ENCODE peak calls at places on chromosomes 16 and 17, in nine cellular contexts. C, Y, B, L, S, W, N, R and I are unnamed samples.
A peak's percentile ranks its signal among the peaks of the same experiment; 100 is the strongest.

GRCh38 chr16:4290236-4290830 is 17.5 kb upstream of the TFAP4 start:
- DNase-seq in C (no peak), Y (no peak), B (peak; percentile 61), L (peak; percentile 71), S (no peak), W (no peak), N (no peak), R (peak; percentile 95), I (no peak)

GRCh38 chr17:34615326-34615725 is 35.9 kb downstream of the TMEM132E start:
- DNase-seq in C (no peak), Y (no peak), B (no peak), L (no peak), S (no peak), W (no peak), N (no peak), R (no peak), I (no peak)

GRCh38 chr16:6643083-6643686 is 689.5 kb upstream of the RBFOX1 start:
- DNase-seq in C (peak; percentile 55), Y (peak; percentile 53), B (peak; percentile 56), L (peak; percentile 39), S (peak; percentile 1), W (peak; percentile 4), N (no peak), R (peak; percentile 54), I (no peak)

GRCh38 chr16:55566432-55567175 is at the start of gene CAPNS2:
- DNase-seq in C (no peak), Y (no peak), B (no peak), L (no peak), S (no peak), W (no peak), N (no peak), R (peak; percentile 67), I (no peak)

GRCh38 chr17:63696381-63696961 is 3.5 kb downstream of the LIMD2 start:
- DNase-seq in C (no peak), Y (peak; percentile 72), B (no peak), L (no peak), S (no peak), W (peak; percentile 73), N (peak; percentile 46), R (peak; percentile 13), I (peak; percentile 70)

GRCh38 chr17:63997341-63998048 is 656 bp upstream of the PRR29 start:
- DNase-seq in C (no peak), Y (no peak), B (no peak), L (no peak), S (no peak), W (no peak), N (no peak), R (no peak), I (no peak)

GRCh38 chr17:15261818-15262290 is 3.3 kb downstream of the PMP22 start:
- DNase-seq in C (no peak), Y (no peak), B (no peak), L (no peak), S (no peak), W (peak; percentile 29), N (no peak), R (no peak), I (peak; percentile 31)

GRCh38 chr16:719815-720506 is 985 bp upstream of the ANTKMT start:
- DNase-seq in C (no peak), Y (no peak), B (no peak), L (peak; percentile 58), S (no peak), W (no peak), N (no peak), R (peak; percentile 41), I (no peak)

GRCh38 chr16:31083081-31083480 is 5.7 kb downstream of the PRSS53 start:
- DNase-seq in C (no peak), Y (no peak), B (peak; percentile 3), L (no peak), S (no peak), W (no peak), N (no peak), R (no peak), I (no peak)

GRCh38 chr16:88700636-88701482 is 5.3 kb downstream of the RNF166 start:
- DNase-seq in C (no peak), Y (peak; percentile 99), B (peak; percentile 38), L (no peak), S (peak; percentile 46), W (no peak), N (peak; percentile 89), R (peak; percentile 40), I (peak; percentile 95)

GRCh38 chr17:7552621-7553051 is 3.8 kb downstream of the TNFSF12 start:
- DNase-seq in C (no peak), Y (peak; percentile 81), B (no peak), L (no peak), S (no peak), W (no peak), N (no peak), R (no peak), I (peak; percentile 82)

GRCh38 chr16:56866955-56867830 is 2.2 kb downstream of the SLC12A3 start:
- DNase-seq in C (no peak), Y (peak; percentile 56), B (peak; percentile 77), L (peak; percentile 49), S (no peak), W (peak; percentile 52), N (no peak), R (peak; percentile 48), I (peak; percentile 59)

GRCh38 chr16:72856797-72857196 is 191.1 kb downstream of the ZFHX3 start:
- DNase-seq in C (peak; percentile 49), Y (no peak), B (peak; percentile 32), L (no peak), S (no peak), W (peak; percentile 81), N (no peak), R (peak; percentile 7), I (peak; percentile 64)

GRCh38 chr16:7316266-7316888 is 16.3 kb upstream of the RBFOX1 start:
- DNase-seq in C (no peak), Y (no peak), B (peak; percentile 8), L (no peak), S (no peak), W (no peak), N (no peak), R (no peak), I (no peak)

GRCh38 chr17:16322636-16323035 is 30.6 kb downstream of the CENPV start:
- DNase-seq in C (no peak), Y (no peak), B (no peak), L (no peak), S (peak; percentile 88), W (no peak), N (no peak), R (no peak), I (no peak)

GRCh38 chr17:44000141-44000860 is 4.1 kb upstream of the NAGS start:
- DNase-seq in C (no peak), Y (no peak), B (no peak), L (no peak), S (no peak), W (no peak), N (no peak), R (no peak), I (no peak)

GRCh38 chr17:48636177-48637018 is 10.2 kb upstream of the HOXB9 start:
- DNase-seq in C (peak; percentile 96), Y (peak; percentile 87), B (peak; percentile 90), L (no peak), S (no peak), W (peak; percentile 97), N (peak; percentile 69), R (peak; percentile 10), I (peak; percentile 87)